ENCODE peak calls at places on chromosomes 4 and X, in four cellular contexts. R is OCI-LY7, G is SK-N-SH, T is MM.1S. L is an unnamed sample.

GRCh38 chr4:89813197-89813596 is 23.8 kb downstream of the SNCA start:
- DNase-seq in R (no peak), G (no peak), T (no peak), L (no peak)

GRCh38 chr4:152819026-152819645 is 39.4 kb downstream of the ARFIP1 start:
- DNase-seq in R (no peak), G (no peak), T (no peak), L (no peak)

GRCh38 chr4:10917475-10918103 is 233.0 kb upstream of the CLNK start:
- DNase-seq in R (no peak), G (no peak), T (no peak), L (no peak)

GRCh38 chr4:57131849-57132745 is 21.9 kb upstream of the IGFBP7 start:
- DNase-seq in R (no peak), G (no peak), T (no peak), L (peak)

GRCh38 chr4:155999743-156000142 is 46.1 kb upstream of the CTSO start:
- DNase-seq in R (no peak), G (no peak), T (no peak), L (no peak)

GRCh38 chr4:7335363-7336066 is 99.2 kb downstream of the PSAPL1 start:
- DNase-seq in R (peak), G (peak), T (peak), L (peak)

GRCh38 chr4:8830056-8830455 is 41.6 kb downstream of the HMX1 start:
- DNase-seq in R (no peak), G (peak), T (no peak), L (no peak)

GRCh38 chrX:78746496-78746895 is 1.0 kb upstream of the LPAR4 start:
- DNase-seq in R (no peak), G (no peak), T (no peak), L (no peak)

GRCh38 chr4:60241886-60242285 is 958.2 kb upstream of the ADGRL3 start:
- DNase-seq in R (no peak), G (no peak), T (no peak), L (no peak)

GRCh38 chr4:185335579-185335978 is 60.1 kb downstream of the LRP2BP start:
- DNase-seq in R (no peak), G (no peak), T (no peak), L (peak)

GRCh38 chrX:109842611-109843010 is 109.6 kb upstream of the ACSL4 start:
- DNase-seq in R (no peak), G (no peak), T (no peak), L (no peak)

GRCh38 chrX:109845996-109846395 is 112.9 kb upstream of the ACSL4 start:
- DNase-seq in R (no peak), G (no peak), T (no peak), L (no peak)

GRCh38 chrX:109843963-109844751 is 111.1 kb upstream of the ACSL4 start:
- DNase-seq in R (no peak), G (no peak), T (no peak), L (no peak)

GRCh38 chrX:109848451-109849050 is 115.5 kb upstream of the ACSL4 start:
- DNase-seq in R (no peak), G (peak), T (no peak), L (no peak)

DNA sequence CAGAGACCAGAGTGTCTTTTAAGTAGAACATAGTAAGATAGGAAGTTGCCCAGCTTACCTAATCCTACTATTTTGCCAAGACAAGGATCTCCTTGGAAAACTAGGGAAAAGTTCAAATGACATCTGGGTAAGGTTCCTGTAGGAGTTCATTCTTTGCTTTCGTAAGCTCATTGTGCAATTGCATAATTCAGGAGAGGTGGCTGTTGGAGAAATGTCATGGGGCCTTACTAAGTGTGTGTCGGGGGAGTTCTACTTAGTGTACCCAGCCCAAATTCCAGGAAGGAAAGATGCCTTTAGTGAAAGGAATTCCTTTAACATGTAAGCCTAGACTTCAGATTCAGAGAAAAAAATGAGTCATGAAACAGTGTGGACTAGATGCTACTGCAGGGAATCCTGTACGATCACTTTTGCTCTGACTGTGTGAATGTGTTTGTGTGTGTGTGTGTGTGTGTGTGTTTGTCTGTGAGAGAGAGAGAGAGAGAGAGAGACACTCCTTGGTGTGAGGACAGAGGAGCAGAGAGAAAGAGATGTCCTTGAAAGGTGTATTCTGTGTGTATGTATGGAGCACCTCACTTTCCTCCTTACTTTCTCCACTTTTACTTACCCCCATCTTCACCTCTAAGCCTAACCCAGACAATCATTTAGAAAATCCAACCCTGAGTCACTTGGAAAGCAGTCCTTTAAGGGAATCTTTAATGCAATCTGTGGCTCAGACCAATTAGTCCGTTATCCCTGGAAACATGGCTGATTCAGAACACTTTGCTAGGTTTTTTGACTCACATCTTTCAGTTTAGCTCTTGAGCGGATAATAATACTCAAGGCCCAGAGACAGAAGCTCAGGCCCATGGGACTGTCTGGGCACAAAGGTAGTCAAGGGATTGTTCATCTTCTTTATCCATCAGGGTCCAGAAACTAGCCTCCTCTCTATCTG is 114.5 kb upstream of the ACSL4 start:
- DNase-seq in R (no peak), G (no peak), T (no peak), L (peak)
- H3K4me2 ChIP-seq in R (no peak), G (peak), T (no peak), L (no peak)

DNA sequence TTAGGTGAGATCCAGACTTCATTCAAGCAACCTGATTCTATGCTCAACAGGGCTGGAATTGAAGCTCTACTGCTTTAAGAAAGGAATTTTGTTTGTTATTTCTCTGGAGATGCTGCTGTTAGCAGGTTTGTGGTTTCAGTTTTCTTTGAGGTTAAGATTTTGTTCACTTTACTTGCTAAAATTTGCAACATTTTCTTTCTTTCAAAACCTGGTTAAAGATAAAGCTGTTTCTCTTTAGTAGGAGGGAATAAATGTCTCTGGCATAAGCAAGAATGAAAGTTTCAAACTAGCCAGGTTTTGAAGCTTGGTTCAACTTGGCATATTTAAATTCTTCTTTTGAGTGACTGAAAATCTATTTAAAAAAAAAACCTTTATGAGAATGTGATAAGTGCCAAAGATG is 660.6 kb upstream of the NR3C2 start:
- DNase-seq in R (no peak), G (no peak), T (peak), L (no peak)
- H3K4me2 ChIP-seq in R (no peak), G (no peak), T (peak), L (no peak)

GRCh38 chr4:126799971-126800722 is 832.6 kb upstream of the INTU start:
- DNase-seq in R (no peak), G (no peak), T (no peak), L (no peak)
- H3K4me2 ChIP-seq in R (no peak), G (no peak), T (no peak), L (no peak)

DNA sequence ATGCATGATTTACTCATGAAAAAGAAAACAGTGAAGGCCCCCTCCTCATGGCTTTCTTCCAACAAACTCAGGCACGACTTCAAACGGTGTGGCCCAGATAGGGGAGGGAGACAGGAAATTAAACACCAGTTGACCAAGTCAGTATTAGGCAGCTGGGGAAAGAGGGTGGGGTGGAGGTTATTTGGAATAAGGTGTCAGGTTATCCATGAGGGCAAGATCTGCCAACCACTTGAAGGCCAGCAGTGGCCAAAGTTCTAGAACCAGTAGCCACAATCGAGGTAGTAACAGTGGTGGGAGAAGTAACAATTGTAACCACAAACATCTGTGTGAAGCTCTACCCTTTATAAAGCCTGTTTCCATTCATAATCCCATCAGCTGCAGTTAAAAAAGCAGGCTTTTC is 60.1 kb downstream of the SEPSECS start:
- DNase-seq in R (no peak), G (no peak), T (no peak), L (no peak)
- H3K4me2 ChIP-seq in R (no peak), G (no peak), T (no peak), L (no peak)

GRCh38 chr4:74413265-74413664 is 31.7 kb upstream of the AREG start:
- DNase-seq in R (no peak), G (no peak), T (no peak), L (no peak)

GRCh38 chr4:74420863-74421262 is 24.1 kb upstream of the AREG start:
- DNase-seq in R (no peak), G (no peak), T (no peak), L (no peak)

GRCh38 chr4:74415602-74416300 is 29.2 kb upstream of the AREG start:
- DNase-seq in R (no peak), G (no peak), T (no peak), L (peak)

GRCh38 chr4:74414149-74414809 is 30.7 kb upstream of the AREG start:
- DNase-seq in R (no peak), G (no peak), T (no peak), L (no peak)

GRCh38 chr4:74418063-74418670 is 26.8 kb upstream of the AREG start:
- DNase-seq in R (no peak), G (no peak), T (no peak), L (peak)
- H3K4me2 ChIP-seq in R (no peak), G (no peak), T (no peak), L (peak)

GRCh38 chr4:151324124-151324448 is 1.3 kb downstream of the SH3D19 start:
- DNase-seq in R (no peak), G (no peak), T (no peak), L (no peak)
- H3K4me2 ChIP-seq in R (no peak), G (peak), T (no peak), L (peak)

GRCh38 chr4:15186149-15186548 is 183.9 kb downstream of the CPEB2 start:
- DNase-seq in R (no peak), G (no peak), T (no peak), L (peak)

GRCh38 chr4:15186826-15187225 is 184.5 kb downstream of the CPEB2 start:
- DNase-seq in R (no peak), G (no peak), T (no peak), L (no peak)

DNA sequence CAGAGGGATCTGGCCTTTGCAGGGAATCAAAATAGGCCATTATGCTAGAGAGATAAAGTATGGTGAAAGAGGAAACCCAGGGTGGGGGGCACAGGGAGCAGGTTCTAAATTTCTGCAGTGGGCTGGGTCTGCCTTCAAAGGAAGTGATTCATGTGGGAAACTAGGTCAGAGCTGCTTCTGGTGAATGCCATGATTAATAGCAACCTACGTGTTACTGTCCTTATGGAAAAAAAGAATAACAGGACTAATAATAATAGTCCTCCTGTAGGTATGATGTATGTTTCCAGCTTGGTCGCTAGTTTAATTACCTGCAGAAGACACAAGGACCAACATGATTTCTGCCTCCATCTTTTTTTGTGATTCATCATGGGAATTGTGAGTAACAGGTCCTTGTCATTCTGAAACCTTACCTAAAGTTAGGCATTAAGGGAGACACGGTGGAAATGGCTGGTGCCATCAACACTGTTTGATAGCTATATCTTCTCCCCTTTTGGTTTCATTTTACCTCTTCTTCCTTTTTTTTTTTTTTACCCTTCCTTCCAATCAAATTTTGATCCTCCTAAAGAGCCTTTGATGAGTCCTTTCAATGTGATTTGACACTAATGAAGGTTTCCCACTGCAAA is 180.4 kb downstream of the CPEB2 start:
- DNase-seq in R (no peak), G (no peak), T (no peak), L (peak)
- H3K4me2 ChIP-seq in R (no peak), G (no peak), T (no peak), L (no peak)

L was measured in mammary epithelial cell.